ENCODE peak calls at places on chromosomes 7 and 10, in five cellular contexts. K, T, X, E and F are unnamed samples.

GRCh38 chr7:155603190-155603857 is 41.1 kb upstream of the RBM33 start:
- DNase-seq in K (no peak), T (no peak), X (no peak), E (no peak), F (no peak)

GRCh38 chr7:116298576-116298975 is 88.2 kb downstream of the TES start:
- DNase-seq in K (no peak), T (no peak), X (no peak), E (no peak), F (no peak)

GRCh38 chr7:33903770-33904679 is 1.3 kb upstream of the BMPER start:
- DNase-seq in K (peak; percentile 61), T (no peak), X (peak; percentile 45), E (peak; percentile 88), F (no peak)

GRCh38 chr10:75547391-75548298 is 116.2 kb downstream of the LRMDA start:
- DNase-seq in K (no peak), T (no peak), X (peak; percentile 9), E (peak; percentile 89), F (no peak)

GRCh38 chr7:127413962-127414361 is 21.5 kb upstream of the ZNF800 start:
- DNase-seq in K (no peak), T (no peak), X (no peak), E (no peak), F (no peak)

GRCh38 chr10:12364559-12364958 is 15.2 kb downstream of the CAMK1D start:
- DNase-seq in K (no peak), T (no peak), X (no peak), E (no peak), F (no peak)

GRCh38 chr7:1329261-1329660 is 96.6 kb downstream of the UNCX start:
- DNase-seq in K (no peak), T (no peak), X (no peak), E (no peak), F (no peak)

GRCh38 chr10:8156918-8157317 is 102.4 kb downstream of the GATA3 start:
- DNase-seq in K (no peak), T (no peak), X (no peak), E (no peak), F (no peak)

GRCh38 chr10:47156873-47157272 is 143.1 kb upstream of the GDF10 start:
- DNase-seq in K (no peak), T (no peak), X (no peak), E (no peak), F (no peak)

GRCh38 chr10:60733189-60733815 is 45.0 kb upstream of the CDK1 start:
- DNase-seq in K (peak; percentile 69), T (no peak), X (no peak), E (peak; percentile 32), F (peak; percentile 39)
- H3K4me2 ChIP-seq in K (peak overlapping the region; percentile 90), T (no peak overlapping the region), X (peak overlapping the region; percentile 41), E (peak overlapping the region; percentile 32), F (peak overlapping the region; percentile 90)

GRCh38 chr7:151099486-151100211 is 13.4 kb downstream of the AGAP3 start:
- DNase-seq in K (no peak), T (no peak), X (no peak), E (no peak), F (no peak)
- H3K4me2 ChIP-seq in K (no peak overlapping the region), T (no peak overlapping the region), X (no peak overlapping the region), E (no peak overlapping the region), F (no peak overlapping the region)

GRCh38 chr7:157690833-157691382 is 354.1 kb downstream of the DNAJB6 start:
- DNase-seq in K (peak; percentile 93), T (peak; percentile 62), X (no peak), E (peak; percentile 51), F (peak; percentile 71)
- H3K4me2 ChIP-seq in K (peak overlapping the region; percentile 80), T (peak overlapping the region; percentile 85), X (no peak overlapping the region), E (no peak overlapping the region), F (peak overlapping the region; percentile 96)

DNA sequence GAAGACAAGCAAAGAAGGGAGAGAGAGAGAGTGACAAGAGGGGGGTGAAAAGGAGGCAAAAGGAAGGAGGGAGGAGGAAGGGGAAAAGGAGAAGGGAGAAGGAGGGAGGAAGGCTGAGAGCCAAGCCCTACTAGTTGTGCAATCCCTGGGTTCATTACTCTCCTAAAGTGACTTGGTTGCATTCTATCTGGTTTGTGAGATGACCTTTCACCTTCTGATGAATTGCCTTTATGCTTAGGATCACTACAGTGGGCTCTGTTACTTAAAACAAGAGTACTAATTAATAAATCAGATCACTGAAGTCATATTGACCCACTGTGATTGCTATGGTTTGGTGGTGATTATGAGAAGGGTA is 144.9 kb downstream of the KIF20B start:
- DNase-seq in K (no peak), T (no peak), X (no peak), E (no peak), F (no peak)
- H3K4me2 ChIP-seq in K (no peak overlapping the region), T (no peak overlapping the region), X (peak overlapping the region; percentile 38), E (no peak overlapping the region), F (no peak overlapping the region)

GRCh38 chr7:43693687-43694398 is 35.5 kb downstream of the COA1 start:
- DNase-seq in K (no peak), T (no peak), X (peak; percentile 81), E (peak; percentile 77), F (peak; percentile 32)
- H3K4me2 ChIP-seq in K (no peak overlapping the region), T (no peak overlapping the region), X (peak overlapping the region; percentile 59), E (peak overlapping the region; percentile 75), F (peak overlapping the region; percentile 66)

DNA sequence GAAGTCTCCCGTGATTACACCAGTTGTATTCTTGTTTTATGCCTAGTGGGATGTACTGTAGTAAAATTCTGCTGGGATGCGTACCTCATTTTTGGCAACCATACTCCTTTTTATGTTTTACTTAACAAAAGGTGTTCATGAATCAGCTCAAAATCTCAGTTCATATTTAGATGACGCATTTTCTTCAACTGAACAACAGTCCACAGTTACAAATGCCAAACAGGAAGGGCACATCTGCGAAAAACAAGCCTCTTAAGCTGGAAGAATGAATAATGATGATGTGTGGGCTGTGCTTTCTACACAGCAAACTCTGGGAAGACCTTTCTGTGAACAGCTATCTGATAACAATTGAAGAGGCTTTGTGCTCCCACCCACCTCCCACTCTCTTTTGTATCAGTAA is 68.4 kb upstream of the NRBF2 start:
- DNase-seq in K (no peak), T (no peak), X (no peak), E (peak; percentile 37), F (no peak)
- H3K4me2 ChIP-seq in K (no peak overlapping the region), T (no peak overlapping the region), X (no peak overlapping the region), E (no peak overlapping the region), F (no peak overlapping the region)

DNA sequence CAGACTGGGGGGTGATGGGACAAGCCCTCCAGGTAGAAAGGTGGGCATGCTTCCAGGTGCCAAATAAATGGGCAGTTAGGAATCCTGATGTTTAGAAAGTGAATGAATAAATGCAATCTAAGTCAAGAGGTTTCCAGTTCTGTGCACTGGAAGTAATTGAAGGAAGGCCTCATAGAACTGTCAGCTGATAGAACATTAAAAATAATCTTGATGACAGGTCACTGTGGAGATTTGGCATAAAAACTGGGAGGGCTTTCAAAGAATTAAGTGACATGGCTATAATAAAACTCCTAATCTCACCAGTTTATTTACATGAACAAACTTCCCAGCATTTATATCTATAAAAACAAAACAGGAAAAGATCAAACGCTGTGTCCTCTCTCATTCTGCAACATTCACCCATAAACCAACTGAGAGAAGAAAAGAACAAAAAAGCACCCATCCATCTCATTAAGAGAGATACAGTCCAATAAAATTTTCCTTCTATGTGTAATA is 170.5 kb downstream of the SLIT1 start:
- DNase-seq in K (no peak), T (no peak), X (no peak), E (no peak), F (no peak)
- H3K4me2 ChIP-seq in K (no peak overlapping the region), T (no peak overlapping the region), X (no peak overlapping the region), E (no peak overlapping the region), F (no peak overlapping the region)

GRCh38 chr7:142420554-142421362 is 162.9 kb upstream of the PRSS58 start:
- DNase-seq in K (peak; percentile 40), T (peak; percentile 55), X (peak; percentile 57), E (peak; percentile 64), F (peak; percentile 8)
- H3K4me2 ChIP-seq in K (no peak overlapping the region), T (no peak overlapping the region), X (no peak overlapping the region), E (no peak overlapping the region), F (no peak overlapping the region)